ENCODE peak calls at places on chromosomes 11 and 22, in nine cellular contexts. M, B, X, G, F, I, T, K and D are unnamed samples.
A peak's percentile ranks its signal among the peaks of the same experiment; 100 is the strongest.

GRCh38 chr11:100918551-100919500 is 210.8 kb downstream of the PGR start:
- DNase-seq in M (peak; percentile 9), B (no peak), X (peak; percentile 29), G (peak; percentile 27), F (no peak), I (no peak), T (no peak), K (no peak), D (peak; percentile 28)

GRCh38 chr22:46884365-46884764 is 121.9 kb downstream of the TBC1D22A start:
- DNase-seq in M (no peak), B (no peak), X (no peak), G (no peak), F (no peak), I (no peak), T (no peak), K (no peak), D (no peak)

GRCh38 chr11:59151761-59152160 is 9.1 kb downstream of the FAM111A start:
- DNase-seq in M (no peak), B (no peak), X (no peak), G (no peak), F (no peak), I (no peak), T (no peak), K (no peak), D (no peak)

GRCh38 chr11:76918941-76919386 is 58.2 kb downstream of the ACER3 start:
- DNase-seq in M (peak; percentile 79), B (no peak), X (peak; percentile 15), G (peak; percentile 45), F (no peak), I (no peak), T (peak; percentile 81), K (no peak), D (peak; percentile 50)

GRCh38 chr22:50162391-50162956 is 8.1 kb upstream of the PANX2 start:
- DNase-seq in M (no peak), B (no peak), X (no peak), G (no peak), F (no peak), I (no peak), T (no peak), K (no peak), D (no peak)

GRCh38 chr11:12802418-12803085 is 128.3 kb downstream of the TEAD1 start:
- DNase-seq in M (no peak), B (no peak), X (peak; percentile 54), G (peak; percentile 99), F (no peak), I (no peak), T (peak; percentile 92), K (no peak), D (peak; percentile 94)

GRCh38 chr11:74535371-74536118 is 42.0 kb upstream of the LIPT2 start:
- DNase-seq in M (no peak), B (no peak), X (no peak), G (no peak), F (no peak), I (no peak), T (no peak), K (no peak), D (no peak)

GRCh38 chr11:1402776-1403620 is 13.3 kb downstream of the BRSK2 start:
- DNase-seq in M (no peak), B (no peak), X (no peak), G (no peak), F (no peak), I (no peak), T (no peak), K (no peak), D (no peak)

GRCh38 chr11:114308689-114309089 is 12.5 kb downstream of the NNMT start:
- DNase-seq in M (no peak), B (no peak), X (no peak), G (peak; percentile 36), F (no peak), I (no peak), T (no peak), K (no peak), D (no peak)

GRCh38 chr22:43088616-43088978 is 594 bp downstream of the TTLL1 start:
- DNase-seq in M (no peak), B (no peak), X (no peak), G (no peak), F (no peak), I (no peak), T (peak; percentile 33), K (no peak), D (no peak)

GRCh38 chr22:30047364-30047738 is 32.9 kb upstream of the HORMAD2 start:
- DNase-seq in M (no peak), B (no peak), X (no peak), G (peak; percentile 61), F (no peak), I (no peak), T (no peak), K (peak; percentile 24), D (no peak)

GRCh38 chr22:49967333-49968241 is 7.0 kb downstream of the PIM3 start:
- DNase-seq in M (no peak), B (no peak), X (peak; percentile 58), G (no peak), F (peak; percentile 11), I (no peak), T (no peak), K (no peak), D (no peak)

GRCh38 chr22:32389685-32390084 is 22.4 kb downstream of the RTCB start:
- DNase-seq in M (no peak), B (no peak), X (no peak), G (no peak), F (peak; percentile 28), I (peak; percentile 7), T (no peak), K (no peak), D (no peak)

GRCh38 chr11:111949519-111950426 is 12.6 kb downstream of the DIXDC1 start:
- DNase-seq in M (no peak), B (no peak), X (no peak), G (no peak), F (no peak), I (no peak), T (no peak), K (no peak), D (no peak)

GRCh38 chr22:17918840-17919239 is 105.5 kb downstream of the MICAL3 start:
- DNase-seq in M (no peak), B (no peak), X (no peak), G (no peak), F (no peak), I (no peak), T (no peak), K (no peak), D (no peak)

GRCh38 chr11:16891964-16892363 is 122.2 kb downstream of the PLEKHA7 start:
- DNase-seq in M (no peak), B (no peak), X (no peak), G (no peak), F (no peak), I (no peak), T (no peak), K (no peak), D (no peak)

GRCh38 chr11:36791957-36792356 is 193.9 kb upstream of the RAG2 start:
- DNase-seq in M (no peak), B (no peak), X (no peak), G (no peak), F (no peak), I (no peak), T (no peak), K (no peak), D (no peak)

GRCh38 chr11:79486239-79486984 is 45.6 kb upstream of the TENM4 start:
- DNase-seq in M (no peak), B (no peak), X (no peak), G (no peak), F (no peak), I (no peak), T (no peak), K (no peak), D (no peak)

GRCh38 chr11:76267563-76267962 is 61.3 kb upstream of the WNT11 start:
- DNase-seq in M (no peak), B (no peak), X (no peak), G (no peak), F (no peak), I (no peak), T (no peak), K (no peak), D (no peak)

GRCh38 chr11:12868315-12869073 is 140.6 kb upstream of the RASSF10 start:
- DNase-seq in M (no peak), B (no peak), X (no peak), G (no peak), F (no peak), I (no peak), T (no peak), K (no peak), D (no peak)

GRCh38 chr22:48517039-48518030 is 1310.3 kb downstream of the BRD1 start:
- DNase-seq in M (peak; percentile 88), B (no peak), X (no peak), G (no peak), F (peak; percentile 39), I (no peak), T (no peak), K (no peak), D (no peak)

GRCh38 chr11:117910941-117911630 is 18.1 kb downstream of the TMPRSS13 start:
- DNase-seq in M (no peak), B (no peak), X (no peak), G (no peak), F (no peak), I (no peak), T (no peak), K (no peak), D (no peak)

GRCh38 chr22:48453751-48454485 is 1373.8 kb downstream of the BRD1 start:
- DNase-seq in M (no peak), B (no peak), X (no peak), G (no peak), F (no peak), I (no peak), T (no peak), K (no peak), D (no peak)

GRCh38 chr11:119764108-119764874 is 35.3 kb upstream of the NECTIN1 start:
- DNase-seq in M (peak; percentile 55), B (no peak), X (peak; percentile 56), G (peak; percentile 90), F (no peak), I (no peak), T (peak; percentile 17), K (no peak), D (peak; percentile 35)

GRCh38 chr11:10899542-10899830 is 41.6 kb upstream of the ZBED5 start:
- DNase-seq in M (no peak), B (no peak), X (no peak), G (no peak), F (no peak), I (no peak), T (no peak), K (no peak), D (no peak)